ENCODE peak calls at places on chromosomes 16 and 17, in four cellular contexts. One of them, this sample, is unnamed.

GRCh38 chr16:83475108-83475507 is 332.7 kb upstream of the HSBP1 start:
- DNase-seq in OCI-LY7: no peak
- DNase-seq in cardiac fibroblast: no peak
- DNase-seq in bronchial epithelial cell: peak
- DNase-seq in this sample: no peak

GRCh38 chr16:3158014-3158497 is 23.2 kb downstream of the ZNF213 start:
- DNase-seq in OCI-LY7: no peak
- DNase-seq in cardiac fibroblast: no peak
- DNase-seq in bronchial epithelial cell: no peak
- DNase-seq in this sample: no peak

GRCh38 chr16:13983625-13984024 is 63.7 kb downstream of the ERCC4 start:
- DNase-seq in cardiac fibroblast: no peak
- DNase-seq in OCI-LY7: no peak
- DNase-seq in bronchial epithelial cell: no peak
- DNase-seq in this sample: no peak

GRCh38 chr17:78979780-78980623 is at the start of gene LGALS3BP:
- DNase-seq in cardiac fibroblast: peak
- DNase-seq in OCI-LY7: no peak
- DNase-seq in bronchial epithelial cell: peak
- DNase-seq in this sample: peak

GRCh38 chr16:72094266-72094610 is 591 bp downstream of the DHX38 start:
- DNase-seq in cardiac fibroblast: no peak
- DNase-seq in OCI-LY7: peak
- DNase-seq in bronchial epithelial cell: peak
- DNase-seq in this sample: no peak

GRCh38 chr16:66402166-66402565 is 24.9 kb upstream of the BEAN1 start:
- DNase-seq in OCI-LY7: no peak
- DNase-seq in bronchial epithelial cell: no peak
- DNase-seq in cardiac fibroblast: no peak
- DNase-seq in this sample: no peak

GRCh38 chr17:80184423-80184714 is 14.5 kb downstream of the CARD14 start:
- DNase-seq in bronchial epithelial cell: no peak
- DNase-seq in cardiac fibroblast: no peak
- DNase-seq in OCI-LY7: no peak
- DNase-seq in this sample: no peak

GRCh38 chr17:60142872-60143499 is 6.8 kb upstream of the CA4 start:
- DNase-seq in bronchial epithelial cell: peak
- DNase-seq in cardiac fibroblast: peak
- DNase-seq in OCI-LY7: peak
- DNase-seq in this sample: peak

GRCh38 chr17:47785538-47786123 is 36.0 kb downstream of the OSBPL7 start:
- DNase-seq in OCI-LY7: peak
- DNase-seq in bronchial epithelial cell: peak
- DNase-seq in cardiac fibroblast: peak
- DNase-seq in this sample: peak

GRCh38 chr17:50345443-50346312 is at the start of gene XYLT2:
- DNase-seq in cardiac fibroblast: peak
- DNase-seq in OCI-LY7: peak
- DNase-seq in bronchial epithelial cell: peak
- DNase-seq in this sample: peak
- TF ChIP-seq CTCF in cardiac fibroblast: no peak
- TF ChIP-seq CTCF in OCI-LY7: no peak
- TF ChIP-seq CTCF in bronchial epithelial cell: no peak
- TF ChIP-seq CTCF in this sample: no peak

DNA sequence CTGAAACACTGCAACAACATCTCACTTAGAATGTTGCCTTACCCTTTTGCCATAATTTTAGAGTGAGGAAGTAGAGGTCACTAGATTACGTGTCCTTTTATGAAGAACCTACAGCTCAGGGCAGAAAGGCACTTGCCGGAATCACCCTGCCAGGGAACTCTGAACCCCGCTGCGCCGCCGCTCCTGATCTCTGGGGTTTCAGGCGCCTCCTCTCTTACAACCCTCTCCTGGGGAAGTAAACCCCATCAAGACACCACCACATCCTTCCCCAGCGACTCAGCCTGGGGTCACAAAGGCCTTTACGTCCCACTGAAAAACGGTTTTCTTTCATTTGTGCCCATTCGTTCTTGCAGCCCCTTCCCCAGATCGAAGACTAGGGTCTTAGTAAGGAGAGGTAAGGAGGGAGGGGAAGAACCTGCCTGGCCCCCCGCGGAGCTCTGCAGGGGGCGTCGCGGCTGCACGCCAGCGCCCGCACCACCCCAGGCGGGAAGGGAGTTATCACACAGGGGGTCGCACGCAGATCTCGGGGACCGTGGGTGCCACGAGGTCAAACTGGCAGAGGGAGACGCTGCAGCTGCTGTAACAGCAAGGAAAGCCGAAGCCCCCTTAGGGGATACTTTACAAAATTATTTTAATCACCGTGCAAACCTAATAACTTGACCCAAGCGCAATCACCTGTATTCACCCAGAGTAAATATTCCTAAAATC is 1.0 kb upstream of the HLF start:
- DNase-seq in cardiac fibroblast: no peak
- DNase-seq in OCI-LY7: no peak
- DNase-seq in bronchial epithelial cell: no peak
- DNase-seq in this sample: no peak
- H3K4me3 ChIP-seq in cardiac fibroblast: no peak
- H3K4me3 ChIP-seq in OCI-LY7: no peak
- H3K4me3 ChIP-seq in bronchial epithelial cell: no peak
- H3K4me3 ChIP-seq in this sample: no peak

GRCh38 chr17:69067274-69068047 is 6.7 kb upstream of the ABCA9 start:
- DNase-seq in bronchial epithelial cell: no peak
- DNase-seq in cardiac fibroblast: no peak
- DNase-seq in OCI-LY7: peak
- DNase-seq in this sample: no peak
- TF ChIP-seq CTCF in bronchial epithelial cell: no peak
- TF ChIP-seq CTCF in cardiac fibroblast: peak
- TF ChIP-seq CTCF in OCI-LY7: peak
- TF ChIP-seq CTCF in this sample: peak

GRCh38 chr17:40097087-40097486 is 3.3 kb downstream of the NR1D1 start:
- DNase-seq in OCI-LY7: no peak
- DNase-seq in cardiac fibroblast: no peak
- DNase-seq in bronchial epithelial cell: no peak
- DNase-seq in this sample: no peak

GRCh38 chr17:40095356-40095943 is 4.9 kb downstream of the NR1D1 start:
- DNase-seq in OCI-LY7: no peak
- DNase-seq in cardiac fibroblast: no peak
- DNase-seq in bronchial epithelial cell: no peak
- DNase-seq in this sample: no peak

GRCh38 chr17:40094874-40095273 is 5.5 kb downstream of the NR1D1 start:
- DNase-seq in OCI-LY7: no peak
- DNase-seq in bronchial epithelial cell: no peak
- DNase-seq in cardiac fibroblast: no peak
- DNase-seq in this sample: no peak

GRCh38 chr17:40097931-40098845 is 2.2 kb downstream of the NR1D1 start:
- DNase-seq in bronchial epithelial cell: peak
- DNase-seq in cardiac fibroblast: peak
- DNase-seq in OCI-LY7: no peak
- DNase-seq in this sample: peak

GRCh38 chr17:40095944-40096791 is 4.2 kb downstream of the NR1D1 start:
- DNase-seq in bronchial epithelial cell: no peak
- DNase-seq in OCI-LY7: peak
- DNase-seq in cardiac fibroblast: peak
- DNase-seq in this sample: no peak
- H3K4me3 ChIP-seq in bronchial epithelial cell: no peak
- H3K4me3 ChIP-seq in OCI-LY7: no peak
- H3K4me3 ChIP-seq in cardiac fibroblast: no peak
- H3K4me3 ChIP-seq in this sample: no peak

This sample was measured in fibroblast of pulmonary artery.